ENCODE peak calls at places on chromosomes 12 and 14, in four cellular contexts. C, O, H and R are unnamed samples.

GRCh38 chr12:89179983-89180382 is 172.3 kb downstream of the DUSP6 start:
- DNase-seq in H (no peak), C (peak; percentile 4), O (no peak), R (no peak)

GRCh38 chr14:55807536-55807935 is 227.5 kb downstream of the KTN1 start:
- DNase-seq in H (no peak), C (peak; percentile 3), O (no peak), R (no peak)

GRCh38 chr14:103391048-103391447 is 5.8 kb downstream of the MARK3 start:
- DNase-seq in O (peak; percentile 44), H (no peak), C (peak; percentile 61), R (peak; percentile 47)

GRCh38 chr14:106879241-106879640 is 1352.9 kb downstream of the TMEM121 start:
- DNase-seq in O (peak; percentile 65), C (peak; percentile 53), H (no peak), R (peak; percentile 22)

GRCh38 chr14:82070040-82070439 is 536.4 kb upstream of the SEL1L start:
- DNase-seq in O (no peak), C (no peak), H (no peak), R (no peak)

GRCh38 chr12:47965581-47965980 is 2.2 kb downstream of the TMEM106C start:
- DNase-seq in C (no peak), H (no peak), O (no peak), R (no peak)

GRCh38 chr12:130214686-130215370 is 52.6 kb downstream of the FZD10 start:
- DNase-seq in C (no peak), H (no peak), O (no peak), R (no peak)

GRCh38 chr12:79522237-79522636 is 168.5 kb downstream of the PAWR start:
- DNase-seq in H (no peak), C (no peak), O (no peak), R (no peak)

GRCh38 chr12:107594995-107595394 is 90.6 kb upstream of the PWP1 start:
- DNase-seq in O (no peak), H (no peak), C (no peak), R (no peak)

GRCh38 chr12:10498042-10498441 is 7.6 kb upstream of the EIF2S3B start:
- DNase-seq in O (no peak), H (no peak), C (no peak), R (no peak)

GRCh38 chr12:52296572-52297215 is 5.4 kb upstream of the KRT81 start:
- DNase-seq in C (no peak), O (no peak), H (no peak), R (no peak)

GRCh38 chr12:80709811-80710726 is 2.6 kb downstream of the MYF6 start:
- DNase-seq in O (peak; percentile 9), C (peak; percentile 43), H (no peak), R (peak; percentile 11)

GRCh38 chr14:78403278-78403815 is 233.2 kb downstream of the NRXN3 start:
- DNase-seq in C (no peak), O (no peak), H (peak; percentile 83), R (no peak)

GRCh38 chr14:26448181-26448855 is 149.5 kb downstream of the NOVA1 start:
- DNase-seq in O (no peak), C (no peak), H (no peak), R (no peak)

GRCh38 chr14:60095781-60096450 is 4.2 kb downstream of the PCNX4 start:
- DNase-seq in O (no peak), H (no peak), C (no peak), R (no peak)

GRCh38 chr12:26113853-26114719 is 10.8 kb downstream of the BHLHE41 start:
- DNase-seq in C (peak; percentile 99), H (no peak), O (peak; percentile 88), R (peak; percentile 93)

GRCh38 chr14:34502826-34503225 is 36.7 kb downstream of the EAPP start:
- DNase-seq in H (no peak), O (no peak), C (no peak), R (no peak)

GRCh38 chr12:23099104-23099503 is 474.1 kb downstream of the ETNK1 start:
- DNase-seq in O (no peak), H (no peak), C (no peak), R (no peak)

GRCh38 chr12:44286336-44286735 is 450.5 kb downstream of the TMEM117 start:
- DNase-seq in H (no peak), O (no peak), C (no peak), R (no peak)

GRCh38 chr12:108302471-108303311 is 36.4 kb downstream of the CMKLR1 start:
- DNase-seq in O (peak; percentile 84), C (peak; percentile 39), H (no peak), R (no peak)

GRCh38 chr14:98580131-98580678 is 691.8 kb downstream of the BCL11B start:
- DNase-seq in H (no peak), C (no peak), O (no peak), R (no peak)

GRCh38 chr12:108360487-108360886 is 21.4 kb upstream of the CMKLR1 start:
- DNase-seq in H (peak; percentile 84), C (no peak), O (no peak), R (no peak)

GRCh38 chr12:87317302-87317701 is 711.9 kb downstream of the C12orf50 start:
- DNase-seq in C (no peak), H (no peak), O (no peak), R (no peak)

GRCh38 chr14:55583942-55584468 is 4.0 kb downstream of the KTN1 start:
- DNase-seq in C (peak; percentile 46), H (no peak), O (peak; percentile 27), R (peak; percentile 15)

GRCh38 chr14:105173901-105174894 is 5.6 kb upstream of the JAG2 start:
- DNase-seq in H (no peak), O (no peak), C (no peak), R (no peak)

GRCh38 chr14:24314377-24315193 is 3.3 kb downstream of the LTB4R start:
- DNase-seq in O (no peak), C (no peak), H (no peak), R (no peak)

GRCh38 chr14:104895786-104896642 is 28.7 kb upstream of the PLD4 start:
- DNase-seq in O (no peak), C (peak; percentile 61), H (no peak), R (no peak)

GRCh38 chr12:56158926-56159461 is 835 bp downstream of the MYL6 start:
- DNase-seq in H (no peak), C (peak; percentile 56), O (peak; percentile 70), R (peak; percentile 73)

GRCh38 chr12:17593715-17594406 is 496.1 kb downstream of the RERGL start:
- DNase-seq in O (no peak), C (no peak), H (no peak), R (no peak)

GRCh38 chr12:47111392-47111778 is 31.6 kb upstream of the AMIGO2 start:
- DNase-seq in C (no peak), O (no peak), H (no peak), R (no peak)

GRCh38 chr14:52080817-52081755 is 12.2 kb upstream of the NID2 start:
- DNase-seq in O (peak; percentile 23), H (no peak), C (no peak), R (no peak)

GRCh38 chr12:16726879-16727278 is 120.9 kb upstream of the LMO3 start:
- DNase-seq in C (no peak), O (no peak), H (no peak), R (no peak)

GRCh38 chr12:78118036-78118435 is 287.3 kb downstream of the NAV3 start:
- DNase-seq in H (no peak), C (peak; percentile 5), O (no peak), R (no peak)

GRCh38 chr12:74317078-74317581 is 220.5 kb upstream of the ATXN7L3B start:
- DNase-seq in H (no peak), C (no peak), O (no peak), R (peak; percentile 39)

GRCh38 chr14:68789798-68790655 is 2.8 kb downstream of the ZFP36L1 start:
- DNase-seq in O (no peak), H (no peak), C (no peak), R (no peak)

GRCh38 chr14:68789002-68789797 is 3.7 kb downstream of the ZFP36L1 start:
- DNase-seq in O (peak; percentile 75), C (peak; percentile 95), H (no peak), R (peak; percentile 65)

GRCh38 chr14:68792022-68792829 is 641 bp downstream of the ZFP36L1 start:
- DNase-seq in H (no peak), O (no peak), C (no peak), R (no peak)

GRCh38 chr14:68791078-68791983 is 1.5 kb downstream of the ZFP36L1 start:
- DNase-seq in C (no peak), H (no peak), O (no peak), R (no peak)

GRCh38 chr14:68790656-68791077 is 2.2 kb downstream of the ZFP36L1 start:
- DNase-seq in C (no peak), H (no peak), O (no peak), R (no peak)
- TF ChIP-seq SMC3 in C (no peak), H (no peak), O (no peak), R (no peak)

DNA sequence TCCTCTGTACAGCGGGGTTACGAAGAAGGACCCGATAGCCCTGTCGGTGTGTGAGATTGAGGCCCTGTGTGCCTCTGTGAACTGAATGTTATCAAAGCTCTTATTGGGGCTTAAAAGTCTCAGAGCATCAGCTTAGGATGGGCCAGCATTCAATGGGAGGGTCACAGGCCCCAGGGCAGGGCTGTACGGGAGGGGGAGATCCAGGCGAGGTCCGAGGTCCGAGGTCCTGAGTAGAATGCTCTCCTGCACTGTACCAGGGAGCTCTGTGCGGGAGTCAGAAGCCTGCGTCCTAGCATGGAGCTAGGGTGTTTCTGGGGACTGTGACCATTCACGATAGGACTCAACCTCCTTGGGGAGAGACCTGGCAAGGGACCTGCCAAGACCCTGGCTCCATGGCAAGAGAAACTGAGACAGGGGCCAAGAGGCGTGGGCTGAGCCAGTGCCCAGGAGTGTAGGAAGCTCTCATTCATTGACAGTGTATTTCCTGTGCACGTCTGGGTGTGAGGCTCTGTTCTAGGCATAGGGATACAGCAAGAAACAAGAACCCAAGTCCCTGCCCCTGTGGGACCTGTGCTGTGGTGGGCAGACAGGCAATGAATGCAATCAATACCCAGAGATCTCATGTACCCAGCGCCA is 12.0 kb upstream of the FAM181A start:
- DNase-seq in O (no peak), C (no peak), H (no peak), R (no peak)
- TF ChIP-seq SIN3A in O (no peak), C (no peak), H (no peak), R (no peak)

DNA sequence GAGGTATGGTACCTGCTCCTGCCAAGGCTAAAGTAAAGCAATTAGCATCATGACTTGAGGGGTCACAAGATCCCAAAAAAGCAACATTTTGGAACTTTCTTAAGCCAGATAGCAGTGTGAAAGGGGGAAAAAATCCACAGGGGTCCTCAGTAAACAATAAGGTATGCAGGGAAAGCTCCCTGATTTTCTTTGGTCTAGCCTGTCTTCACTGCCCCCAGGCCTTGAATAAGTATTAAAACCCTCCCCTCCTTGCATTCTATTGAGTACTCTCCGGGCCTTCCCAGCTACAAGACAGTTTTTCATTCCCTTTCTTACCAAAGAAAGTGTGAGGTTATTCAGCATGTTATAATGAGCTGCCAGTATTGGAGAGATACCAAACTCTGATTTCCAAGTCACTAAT is 59.7 kb upstream of the KIF21A start:
- DNase-seq in C (no peak), O (no peak), H (no peak), R (no peak)
- TF ChIP-seq SMC3 in C (no peak), O (no peak), H (no peak), R (no peak)

GRCh38 chr14:20714593-20715250 is 26.2 kb downstream of the ANG start:
- DNase-seq in O (no peak), H (no peak), C (no peak), R (no peak)
- TF ChIP-seq SIN3A in O (no peak), H (no peak), C (no peak), R (no peak)

GRCh38 chr14:84071061-84071460 is 1458.9 kb upstream of the FLRT2 start:
- DNase-seq in C (no peak), H (no peak), O (no peak), R (no peak)
- TF ChIP-seq SMC3 in C (no peak), H (no peak), O (no peak), R (no peak)

GRCh38 chr12:58298793-58299192 is 357.4 kb downstream of the ATP23 start:
- DNase-seq in O (no peak), H (no peak), C (no peak), R (no peak)
- TF ChIP-seq SIN3A in O (no peak), H (no peak), C (no peak), R (no peak)